ENCODE peak calls at places on chromosomes 13 and 19, in eight cellular contexts. One of them, this sample, is unnamed. For H3K4me1, the result is how much of the 10 kb centered on the place peaks cover.

GRCh38 chr13:44128522-44128921 is 245.1 kb upstream of the SERP2 start:
- DNase-seq in stomach: no peak
- DNase-seq in suprapubic skin: no peak
- DNase-seq in spleen: no peak
- DNase-seq in K562: no peak
- DNase-seq in GM23338: no peak
- DNase-seq in upper lobe of left lung: no peak
- DNase-seq in transverse colon: no peak
- DNase-seq in this sample: no peak

GRCh38 chr13:40619479-40619814 is 47.0 kb downstream of the FOXO1 start:
- DNase-seq in GM23338: no peak
- DNase-seq in upper lobe of left lung: no peak
- DNase-seq in transverse colon: no peak
- DNase-seq in stomach: no peak
- DNase-seq in suprapubic skin: no peak
- DNase-seq in spleen: no peak
- DNase-seq in K562: no peak
- DNase-seq in this sample: no peak

GRCh38 chr13:30932481-30933333 is at the start of gene TEX26:
- DNase-seq in K562: no peak
- DNase-seq in upper lobe of left lung: peak
- DNase-seq in transverse colon: no peak
- DNase-seq in spleen: no peak
- DNase-seq in GM23338: peak
- DNase-seq in suprapubic skin: no peak
- DNase-seq in stomach: no peak
- DNase-seq in this sample: no peak

GRCh38 chr19:19545128-19545591 is 7.1 kb downstream of the CILP2 start:
- DNase-seq in spleen: no peak
- DNase-seq in transverse colon: no peak
- DNase-seq in stomach: no peak
- DNase-seq in suprapubic skin: no peak
- DNase-seq in upper lobe of left lung: peak
- DNase-seq in GM23338: no peak
- DNase-seq in K562: no peak
- DNase-seq in this sample: no peak

GRCh38 chr19:18514800-18515682 is 6.8 kb downstream of the ELL start:
- DNase-seq in K562: peak
- DNase-seq in upper lobe of left lung: no peak
- DNase-seq in transverse colon: peak
- DNase-seq in suprapubic skin: no peak
- DNase-seq in spleen: peak
- DNase-seq in GM23338: no peak
- DNase-seq in stomach: peak
- DNase-seq in this sample: peak

GRCh38 chr19:18833849-18834643 is 2.3 kb downstream of the UPF1 start:
- DNase-seq in suprapubic skin: no peak
- DNase-seq in upper lobe of left lung: no peak
- DNase-seq in spleen: no peak
- DNase-seq in stomach: no peak
- DNase-seq in K562: peak
- DNase-seq in transverse colon: peak
- DNase-seq in GM23338: peak
- DNase-seq in this sample: no peak

GRCh38 chr13:44694842-44695241 is 118.7 kb upstream of the TSC22D1 start:
- DNase-seq in GM23338: no peak
- DNase-seq in upper lobe of left lung: no peak
- DNase-seq in spleen: no peak
- DNase-seq in transverse colon: no peak
- DNase-seq in K562: no peak
- DNase-seq in stomach: peak
- DNase-seq in suprapubic skin: no peak
- DNase-seq in this sample: no peak

GRCh38 chr13:26946675-26947342 is 186.2 kb upstream of the GPR12 start:
- DNase-seq in GM23338: peak
- DNase-seq in transverse colon: no peak
- DNase-seq in upper lobe of left lung: no peak
- DNase-seq in suprapubic skin: peak
- DNase-seq in stomach: no peak
- DNase-seq in spleen: no peak
- DNase-seq in K562: peak
- DNase-seq in this sample: no peak

GRCh38 chr19:48896191-48896720 is 2.3 kb downstream of the TULP2 start:
- DNase-seq in upper lobe of left lung: peak
- DNase-seq in GM23338: peak
- DNase-seq in K562: peak
- DNase-seq in stomach: no peak
- DNase-seq in transverse colon: peak
- DNase-seq in spleen: peak
- DNase-seq in suprapubic skin: peak
- DNase-seq in this sample: no peak

GRCh38 chr13:44267966-44268365 is 105.7 kb upstream of the SERP2 start:
- DNase-seq in stomach: no peak
- DNase-seq in suprapubic skin: no peak
- DNase-seq in upper lobe of left lung: no peak
- DNase-seq in transverse colon: no peak
- DNase-seq in K562: no peak
- DNase-seq in GM23338: no peak
- DNase-seq in spleen: no peak
- DNase-seq in this sample: no peak

GRCh38 chr19:47493378-47494210 is 9.6 kb upstream of the KPTN start:
- DNase-seq in upper lobe of left lung: no peak
- DNase-seq in spleen: peak
- DNase-seq in transverse colon: no peak
- DNase-seq in suprapubic skin: no peak
- DNase-seq in K562: no peak
- DNase-seq in stomach: no peak
- DNase-seq in GM23338: no peak
- DNase-seq in this sample: no peak

GRCh38 chr13:52158629-52159158 is 703 bp downstream of the NEK3 start:
- DNase-seq in transverse colon: peak
- DNase-seq in K562: peak
- DNase-seq in suprapubic skin: peak
- DNase-seq in spleen: no peak
- DNase-seq in stomach: no peak
- DNase-seq in GM23338: peak
- DNase-seq in upper lobe of left lung: no peak
- DNase-seq in this sample: no peak

GRCh38 chr13:28609936-28610335 is 49.0 kb upstream of the POMP start:
- DNase-seq in upper lobe of left lung: no peak
- DNase-seq in GM23338: no peak
- DNase-seq in transverse colon: no peak
- DNase-seq in suprapubic skin: no peak
- DNase-seq in K562: no peak
- DNase-seq in stomach: no peak
- DNase-seq in spleen: no peak
- DNase-seq in this sample: no peak

GRCh38 chr19:30123109-30123508 is 181.1 kb downstream of the URI1 start:
- DNase-seq in K562: no peak
- DNase-seq in spleen: no peak
- DNase-seq in transverse colon: no peak
- DNase-seq in GM23338: no peak
- DNase-seq in upper lobe of left lung: no peak
- DNase-seq in suprapubic skin: no peak
- DNase-seq in stomach: no peak
- DNase-seq in this sample: no peak

DNA sequence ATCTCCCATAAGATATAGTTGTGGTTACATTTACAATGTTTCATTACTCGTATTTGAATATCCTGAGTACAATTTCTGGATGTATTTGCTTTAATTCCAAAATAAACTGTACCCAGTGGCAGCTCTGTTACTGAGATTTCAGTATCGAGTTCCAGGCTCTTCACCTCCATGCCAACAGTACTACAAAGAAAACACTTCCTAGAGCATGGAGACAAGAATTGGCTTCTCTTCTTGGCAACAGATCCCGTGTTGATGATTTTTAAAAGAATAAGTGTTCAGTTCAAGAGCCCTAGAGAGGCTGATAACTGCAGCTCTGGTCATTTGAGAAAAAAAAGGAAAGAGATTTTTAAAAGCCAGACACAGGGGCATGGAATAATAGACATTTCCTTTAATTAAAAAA is 302.8 kb downstream of the EFNB2 start:
- DNase-seq in spleen: no peak
- DNase-seq in transverse colon: no peak
- DNase-seq in suprapubic skin: no peak
- DNase-seq in K562: no peak
- DNase-seq in stomach: no peak
- DNase-seq in GM23338: peak
- DNase-seq in upper lobe of left lung: no peak
- DNase-seq in this sample: no peak
- H3K27ac ChIP-seq in spleen: no peak
- H3K27ac ChIP-seq in transverse colon: no peak
- H3K27ac ChIP-seq in suprapubic skin: no peak
- H3K27ac ChIP-seq in K562: no peak
- H3K27ac ChIP-seq in stomach: no peak
- H3K27ac ChIP-seq in GM23338: no peak
- H3K27ac ChIP-seq in upper lobe of left lung: no peak
- H3K27ac ChIP-seq in this sample: no peak

GRCh38 chr19:55641376-55642152 is 762 bp downstream of the ZNF580 start:
- DNase-seq in K562: no peak
- DNase-seq in transverse colon: no peak
- DNase-seq in stomach: no peak
- DNase-seq in spleen: no peak
- DNase-seq in GM23338: peak
- DNase-seq in suprapubic skin: no peak
- DNase-seq in upper lobe of left lung: no peak
- DNase-seq in this sample: no peak
- H3K4me1 ChIP-seq in K562: under half
- H3K4me1 ChIP-seq in transverse colon: under half
- H3K4me1 ChIP-seq in stomach: half or more
- H3K4me1 ChIP-seq in spleen: half or more
- H3K4me1 ChIP-seq in GM23338: under half
- H3K4me1 ChIP-seq in suprapubic skin: half or more
- H3K4me1 ChIP-seq in upper lobe of left lung: half or more
- H3K4me1 ChIP-seq in this sample: under half

GRCh38 chr19:39412100-39412866 is at the start of gene PLEKHG2:
- DNase-seq in suprapubic skin: peak
- DNase-seq in spleen: peak
- DNase-seq in upper lobe of left lung: peak
- DNase-seq in transverse colon: peak
- DNase-seq in GM23338: peak
- DNase-seq in K562: peak
- DNase-seq in stomach: peak
- DNase-seq in this sample: peak

GRCh38 chr19:39413903-39414608 is 1.6 kb downstream of the PLEKHG2 start:
- DNase-seq in suprapubic skin: peak
- DNase-seq in GM23338: peak
- DNase-seq in stomach: no peak
- DNase-seq in spleen: peak
- DNase-seq in K562: peak
- DNase-seq in transverse colon: peak
- DNase-seq in upper lobe of left lung: peak
- DNase-seq in this sample: no peak

GRCh38 chr19:39412867-39413268 is 399 bp downstream of the PLEKHG2 start:
- DNase-seq in stomach: no peak
- DNase-seq in transverse colon: no peak
- DNase-seq in K562: no peak
- DNase-seq in spleen: no peak
- DNase-seq in GM23338: peak
- DNase-seq in suprapubic skin: no peak
- DNase-seq in upper lobe of left lung: no peak
- DNase-seq in this sample: no peak

GRCh38 chr19:39411832-39412099 is 703 bp upstream of the PLEKHG2 start:
- DNase-seq in GM23338: peak
- DNase-seq in transverse colon: peak
- DNase-seq in suprapubic skin: peak
- DNase-seq in spleen: peak
- DNase-seq in stomach: peak
- DNase-seq in K562: peak
- DNase-seq in upper lobe of left lung: no peak
- DNase-seq in this sample: peak

DNA sequence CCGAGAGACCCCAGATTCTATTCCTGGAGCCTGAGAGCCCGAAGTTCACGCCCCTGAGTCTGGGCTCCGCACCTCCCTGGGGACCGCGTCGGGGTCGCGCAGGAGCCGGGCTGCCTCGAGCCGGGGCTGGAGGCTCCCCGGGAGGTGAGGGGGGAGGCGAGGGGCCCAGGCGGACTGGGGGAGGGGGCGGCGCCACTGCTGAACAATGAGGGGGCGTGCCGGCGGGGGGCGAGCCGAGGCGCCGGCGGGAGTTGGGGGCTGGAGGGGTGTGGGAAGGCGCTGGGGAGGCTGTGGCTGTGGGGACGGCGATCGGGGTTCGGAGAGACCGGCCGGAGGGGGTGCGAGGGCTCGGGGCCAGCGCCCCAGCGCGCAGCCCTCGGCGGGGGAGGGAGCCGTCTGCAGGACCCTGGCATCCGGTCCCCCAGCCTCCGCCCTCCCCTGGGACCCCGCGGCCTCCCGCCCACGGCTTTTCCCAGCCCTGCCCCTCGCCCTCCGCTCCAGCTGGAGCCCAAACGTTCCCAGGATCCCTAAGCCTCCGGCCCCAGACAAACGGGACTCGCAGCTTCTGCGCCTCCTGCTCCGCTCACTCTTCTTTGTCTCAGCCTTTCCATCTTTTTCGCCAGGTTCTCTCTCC is 917 bp downstream of the PLEKHG2 start:
- DNase-seq in upper lobe of left lung: peak
- DNase-seq in stomach: no peak
- DNase-seq in K562: peak
- DNase-seq in suprapubic skin: peak
- DNase-seq in transverse colon: peak
- DNase-seq in spleen: peak
- DNase-seq in GM23338: peak
- DNase-seq in this sample: peak
- TF ChIP-seq POLR2AphosphoS5 in upper lobe of left lung: peak
- TF ChIP-seq POLR2AphosphoS5 in stomach: peak
- TF ChIP-seq POLR2AphosphoS5 in K562: no peak
- TF ChIP-seq POLR2AphosphoS5 in suprapubic skin: no peak
- TF ChIP-seq POLR2AphosphoS5 in transverse colon: peak
- TF ChIP-seq POLR2AphosphoS5 in spleen: peak
- TF ChIP-seq POLR2AphosphoS5 in GM23338: no peak
- TF ChIP-seq POLR2AphosphoS5 in this sample: peak

DNA sequence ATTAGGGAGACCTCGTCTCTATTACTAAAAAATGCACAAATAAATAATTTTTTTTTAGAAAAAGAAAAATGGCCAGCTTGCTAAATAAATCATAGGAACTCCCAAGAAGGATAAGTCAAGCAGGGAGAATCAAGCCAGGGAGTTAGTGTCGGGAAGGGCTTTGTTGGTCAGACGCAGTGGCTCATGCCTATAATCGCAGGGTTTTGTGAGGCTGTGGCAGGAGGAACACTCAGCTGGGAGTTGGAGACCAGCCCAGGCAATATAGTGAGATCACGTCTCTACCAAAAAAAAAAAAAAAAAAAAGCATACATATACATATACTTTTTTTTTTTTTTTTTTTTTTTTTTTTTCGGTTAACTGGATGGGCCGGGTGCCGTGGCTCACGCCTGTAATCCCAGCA is 9.0 kb downstream of the NACC1 start:
- DNase-seq in spleen: no peak
- DNase-seq in suprapubic skin: no peak
- DNase-seq in transverse colon: no peak
- DNase-seq in stomach: no peak
- DNase-seq in upper lobe of left lung: no peak
- DNase-seq in K562: no peak
- DNase-seq in GM23338: no peak
- DNase-seq in this sample: no peak
- H3K27ac ChIP-seq in spleen: no peak
- H3K27ac ChIP-seq in suprapubic skin: no peak
- H3K27ac ChIP-seq in transverse colon: no peak
- H3K27ac ChIP-seq in stomach: no peak
- H3K27ac ChIP-seq in upper lobe of left lung: no peak
- H3K27ac ChIP-seq in K562: no peak
- H3K27ac ChIP-seq in GM23338: no peak
- H3K27ac ChIP-seq in this sample: no peak

This sample was measured in breast epithelium.